ENCODE peak calls at places on chromosomes 1 and 21, in six cellular contexts. X, I, N, J, L and F are unnamed samples.

GRCh38 chr1:216502528-216503162 is 79.4 kb upstream of the USH2A start:
- DNase-seq in X (no peak), I (peak), N (no peak), J (no peak), L (no peak), F (no peak)

GRCh38 chr1:1216770-1217620 is 3.0 kb upstream of the TNFRSF4 start:
- DNase-seq in X (no peak), I (no peak), N (no peak), J (peak), L (no peak), F (no peak)

GRCh38 chr1:87141556-87141955 is 187.1 kb upstream of the LMO4 start:
- DNase-seq in X (no peak), I (peak), N (no peak), J (no peak), L (no peak), F (no peak)

GRCh38 chr21:44300262-44300959 is 558 bp downstream of the PFKL start:
- DNase-seq in X (peak), I (peak), N (peak), J (peak), L (peak), F (peak)

GRCh38 chr1:160659566-160659965 is 12.7 kb upstream of the SLAMF1 start:
- DNase-seq in X (no peak), I (no peak), N (no peak), J (no peak), L (no peak), F (no peak)

GRCh38 chr1:23865543-23865930 is 2.6 kb downstream of the FUCA1 start:
- DNase-seq in X (no peak), I (no peak), N (no peak), J (no peak), L (peak), F (peak)

GRCh38 chr1:206748348-206749034 is 22.1 kb upstream of the IL19 start:
- DNase-seq in X (no peak), I (no peak), N (no peak), J (no peak), L (no peak), F (no peak)

GRCh38 chr21:42533963-42534355 is 20.3 kb downstream of the SLC37A1 start:
- DNase-seq in X (no peak), I (no peak), N (no peak), J (no peak), L (no peak), F (no peak)

GRCh38 chr1:8810987-8811386 is 6.5 kb downstream of the RERE start:
- DNase-seq in X (no peak), I (no peak), N (no peak), J (no peak), L (no peak), F (no peak)

GRCh38 chr1:151993734-151994496 is at the start of gene S100A10:
- DNase-seq in X (peak), I (no peak), N (peak), J (peak), L (peak), F (peak)

GRCh38 chr1:221751267-221751887 is 9.5 kb upstream of the DUSP10 start:
- DNase-seq in X (no peak), I (no peak), N (no peak), J (no peak), L (no peak), F (no peak)

GRCh38 chr1:197137322-197137721 is 9.1 kb downstream of the ASPM start:
- DNase-seq in X (no peak), I (no peak), N (no peak), J (no peak), L (no peak), F (no peak)

GRCh38 chr21:28337319-28337718 is 655.4 kb downstream of the LTN1 start:
- DNase-seq in X (no peak), I (no peak), N (no peak), J (no peak), L (no peak), F (no peak)

GRCh38 chr1:234920136-234920842 is 208.3 kb downstream of the TOMM20 start:
- DNase-seq in X (no peak), I (no peak), N (no peak), J (no peak), L (no peak), F (no peak)

GRCh38 chr1:87194271-87194774 is 134.4 kb upstream of the LMO4 start:
- DNase-seq in X (no peak), I (no peak), N (no peak), J (no peak), L (no peak), F (no peak)

GRCh38 chr1:66048011-66048410 is 255.3 kb downstream of the PDE4B start:
- DNase-seq in X (no peak), I (no peak), N (no peak), J (no peak), L (no peak), F (no peak)

GRCh38 chr1:73044241-73044640 is 761.9 kb upstream of the NEGR1 start:
- DNase-seq in X (no peak), I (no peak), N (no peak), J (no peak), L (no peak), F (no peak)

GRCh38 chr1:156249593-156249992 is 1.7 kb upstream of the PAQR6 start:
- DNase-seq in X (no peak), I (no peak), N (no peak), J (no peak), L (no peak), F (no peak)

GRCh38 chr21:29306920-29307319 is 8.2 kb downstream of the BACH1 start:
- DNase-seq in X (no peak), I (no peak), N (no peak), J (no peak), L (no peak), F (no peak)

GRCh38 chr1:167499657-167500056 is 18.7 kb downstream of the CD247 start:
- DNase-seq in X (no peak), I (no peak), N (no peak), J (no peak), L (no peak), F (no peak)

GRCh38 chr1:183882328-183883167 is 77.6 kb downstream of the RGL1 start:
- DNase-seq in X (no peak), I (no peak), N (no peak), J (no peak), L (no peak), F (no peak)

GRCh38 chr1:46410156-46411009 is 16.3 kb downstream of the FAAH start:
- DNase-seq in X (no peak), I (no peak), N (no peak), J (no peak), L (no peak), F (peak)

GRCh38 chr21:40143822-40144525 is 276.7 kb downstream of the PCP4 start:
- DNase-seq in X (peak), I (peak), N (no peak), J (peak), L (no peak), F (peak)

GRCh38 chr1:221366495-221367095 is 375.3 kb downstream of the DUSP10 start:
- DNase-seq in X (no peak), I (no peak), N (no peak), J (no peak), L (no peak), F (no peak)

GRCh38 chr1:182889997-182890396 is 50.9 kb downstream of the DHX9 start:
- DNase-seq in X (no peak), I (no peak), N (no peak), J (peak), L (no peak), F (no peak)

GRCh38 chr1:119275145-119275929 is 93.2 kb upstream of the HAO2 start:
- DNase-seq in X (peak), I (peak), N (no peak), J (peak), L (peak), F (no peak)

GRCh38 chr1:29688477-29689365 is 452.4 kb downstream of the PTPRU start:
- DNase-seq in X (no peak), I (no peak), N (no peak), J (peak), L (no peak), F (peak)

GRCh38 chr1:53390736-53391135 is 62.9 kb upstream of the LRP8 start:
- DNase-seq in X (no peak), I (no peak), N (no peak), J (no peak), L (no peak), F (no peak)

GRCh38 chr1:87603636-87604035 is 275.0 kb downstream of the LMO4 start:
- DNase-seq in X (no peak), I (no peak), N (no peak), J (no peak), L (no peak), F (no peak)

GRCh38 chr1:117181630-117182041 is 29.1 kb downstream of the VTCN1 start:
- DNase-seq in X (no peak), I (no peak), N (no peak), J (no peak), L (no peak), F (peak)

GRCh38 chr1:181490740-181491712 is 7.7 kb downstream of the CACNA1E start:
- DNase-seq in X (peak), I (no peak), N (no peak), J (no peak), L (no peak), F (no peak)

GRCh38 chr1:5837976-5838653 is 154.1 kb downstream of the NPHP4 start:
- DNase-seq in X (no peak), I (no peak), N (no peak), J (no peak), L (no peak), F (no peak)

GRCh38 chr1:58397187-58397820 is 149.2 kb downstream of the OMA1 start:
- DNase-seq in X (no peak), I (no peak), N (no peak), J (no peak), L (no peak), F (peak)

GRCh38 chr1:72281144-72281543 is 1.2 kb downstream of the NEGR1 start:
- DNase-seq in X (no peak), I (peak), N (no peak), J (no peak), L (no peak), F (no peak)